ENCODE peak calls at places on chromosome 21, in four cellular contexts. M is tibial nerve, D is prostate gland, X is ovary. N is an unnamed sample.

GRCh38 chr21:28776251-28776650 is 216.4 kb downstream of the LTN1 start:
- DNase-seq in M (no peak), D (no peak), X (no peak), N (no peak)

GRCh38 chr21:16305686-16306085 is 575.9 kb downstream of the USP25 start:
- DNase-seq in M (no peak), D (no peak), X (peak), N (no peak)

GRCh38 chr21:38775733-38776132 is 30.0 kb upstream of the ETS2 start:
- DNase-seq in M (no peak), D (no peak), X (no peak), N (peak)

GRCh38 chr21:29256125-29256895 is 42.4 kb upstream of the BACH1 start:
- DNase-seq in M (no peak), D (no peak), X (no peak), N (no peak)

GRCh38 chr21:34632498-34632897 is 17.6 kb upstream of the RCAN1 start:
- DNase-seq in M (no peak), D (no peak), X (no peak), N (no peak)

GRCh38 chr21:25640671-25641292 is 1.7 kb downstream of the JAM2 start:
- DNase-seq in M (no peak), D (no peak), X (no peak), N (no peak)

GRCh38 chr21:28769683-28770082 is 223.0 kb downstream of the LTN1 start:
- DNase-seq in M (no peak), D (no peak), X (no peak), N (no peak)

GRCh38 chr21:40120944-40121575 is 253.8 kb downstream of the PCP4 start:
- DNase-seq in M (no peak), D (no peak), X (no peak), N (no peak)

GRCh38 chr21:31750843-31751242 is 18.9 kb upstream of the SCAF4 start:
- DNase-seq in M (no peak), D (no peak), X (no peak), N (no peak)

GRCh38 chr21:40752125-40752524 is 94.8 kb downstream of the DSCAM start:
- DNase-seq in M (no peak), D (no peak), X (no peak), N (no peak)

GRCh38 chr21:38950388-38951094 is 144.8 kb downstream of the ETS2 start:
- DNase-seq in M (no peak), D (peak), X (no peak), N (no peak)

GRCh38 chr21:14616303-14617039 is 70.4 kb upstream of the SAMSN1 start:
- DNase-seq in M (no peak), D (no peak), X (no peak), N (no peak)

GRCh38 chr21:39313042-39313456 is 383 bp downstream of the BRWD1 start:
- DNase-seq in M (peak), D (no peak), X (peak), N (peak)

GRCh38 chr21:34737115-34737514 is 68.3 kb downstream of the CLIC6 start:
- DNase-seq in M (no peak), D (peak), X (no peak), N (no peak)

GRCh38 chr21:21165063-21165645 is 166.9 kb downstream of the NCAM2 start:
- DNase-seq in M (peak), D (no peak), X (no peak), N (no peak)

GRCh38 chr21:38683222-38683621 is 122.5 kb upstream of the ETS2 start:
- DNase-seq in M (no peak), D (no peak), X (no peak), N (no peak)

GRCh38 chr21:21712761-21713558 is 714.8 kb downstream of the NCAM2 start:
- DNase-seq in M (no peak), D (no peak), X (no peak), N (no peak)

GRCh38 chr21:21750124-21750825 is 752.1 kb downstream of the NCAM2 start:
- DNase-seq in M (no peak), D (no peak), X (no peak), N (no peak)

GRCh38 chr21:14959343-14959742 is 105.5 kb downstream of the NRIP1 start:
- DNase-seq in M (no peak), D (no peak), X (no peak), N (no peak)

GRCh38 chr21:25396135-25396711 is 211.1 kb downstream of the MRPL39 start:
- DNase-seq in M (no peak), D (no peak), X (no peak), N (no peak)

GRCh38 chr21:28126521-28127317 is 866.0 kb downstream of the LTN1 start:
- DNase-seq in M (no peak), D (no peak), X (no peak), N (no peak)

GRCh38 chr21:29155118-29155932 is 24.9 kb downstream of the MAP3K7CL start:
- DNase-seq in M (peak), D (peak), X (peak), N (peak)

GRCh38 chr21:35476616-35477395 is 427.7 kb upstream of the RUNX1 start:
- DNase-seq in M (no peak), D (no peak), X (no peak), N (no peak)

GRCh38 chr21:17467392-17467791 is 45.5 kb upstream of the CXADR start:
- DNase-seq in M (no peak), D (no peak), X (no peak), N (no peak)

GRCh38 chr21:31064803-31065202 is 26.5 kb upstream of the KRTAP19-8 start:
- DNase-seq in M (no peak), D (no peak), X (no peak), N (no peak)

GRCh38 chr21:27269646-27270045 is 302.8 kb upstream of the ADAMTS5 start:
- DNase-seq in M (no peak), D (no peak), X (no peak), N (no peak)

GRCh38 chr21:31768720-31769119 is 36.8 kb upstream of the SCAF4 start:
- DNase-seq in M (no peak), D (no peak), X (no peak), N (no peak)

GRCh38 chr21:14707265-14708020 is 161.3 kb upstream of the SAMSN1 start:
- DNase-seq in M (no peak), D (no peak), X (no peak), N (no peak)

GRCh38 chr21:15003463-15004135 is 61.2 kb downstream of the NRIP1 start:
- DNase-seq in M (no peak), D (no peak), X (no peak), N (no peak)

GRCh38 chr21:43740497-43741156 is 21.7 kb downstream of the PDXK start:
- DNase-seq in M (peak), D (peak), X (peak), N (no peak)

GRCh38 chr21:34883501-34884271 is 165.4 kb downstream of the RUNX1 start:
- DNase-seq in M (no peak), D (no peak), X (no peak), N (no peak)

DNA sequence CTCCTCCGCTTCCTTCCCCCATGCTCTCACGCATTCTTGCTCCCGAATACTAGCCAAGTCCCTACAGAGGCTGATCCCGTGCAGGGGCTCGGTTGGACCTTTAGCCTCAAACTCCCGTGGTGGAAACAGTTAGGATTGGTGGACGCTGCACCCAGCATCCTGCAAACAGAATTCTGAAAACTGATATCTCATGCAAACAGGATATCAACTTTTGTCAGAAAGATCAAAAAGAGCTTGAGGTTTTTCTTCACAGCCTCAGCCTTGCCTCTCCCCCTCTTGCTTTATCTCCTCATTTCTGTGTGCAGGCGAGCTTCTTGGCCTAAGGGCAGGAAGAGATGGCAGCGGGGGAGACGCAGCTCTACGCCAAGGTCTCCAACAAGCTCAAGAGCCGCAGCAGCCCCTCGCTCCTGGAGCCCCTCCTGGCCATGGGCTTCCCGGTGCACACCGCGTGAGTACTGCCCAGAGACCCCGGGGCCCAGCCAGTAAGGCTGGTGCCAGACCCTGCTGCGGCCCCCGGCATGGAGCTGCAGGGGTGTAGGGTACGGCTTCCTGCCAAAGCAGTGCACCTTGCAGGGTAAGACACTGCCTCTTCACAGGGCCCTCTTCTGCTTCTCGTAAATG is at the start of gene UBASH3A:
- DNase-seq in M (no peak), D (no peak), X (no peak), N (no peak)
- TF ChIP-seq POLR2A in M (no peak), D (no peak), X (no peak), N (no peak)

GRCh38 chr21:33374080-33374873 is 28.9 kb upstream of the IFNGR2 start:
- DNase-seq in M (peak), D (peak), X (no peak), N (peak)
- TF ChIP-seq CTCF in M (peak), D (peak), X (no peak), N (no peak)

DNA sequence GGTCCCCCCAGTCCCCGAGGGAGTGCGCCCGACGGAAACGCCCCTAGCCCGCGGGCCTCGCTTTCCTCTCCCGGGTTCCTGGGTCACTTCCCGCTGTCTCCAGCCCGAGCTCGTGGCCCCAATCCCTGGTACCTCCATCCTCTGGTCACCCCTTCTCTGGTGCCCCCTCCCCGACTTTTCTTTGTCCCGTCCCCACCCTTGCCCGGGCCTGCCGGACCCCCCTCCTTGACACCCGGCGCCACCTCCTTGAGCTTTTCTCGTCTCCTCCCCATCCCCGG is 320 bp upstream of the RIPPLY3 start:
- DNase-seq in M (no peak), D (no peak), X (no peak), N (no peak)
- H3K4me3 ChIP-seq in M (peak), D (peak), X (peak), N (peak)

DNA sequence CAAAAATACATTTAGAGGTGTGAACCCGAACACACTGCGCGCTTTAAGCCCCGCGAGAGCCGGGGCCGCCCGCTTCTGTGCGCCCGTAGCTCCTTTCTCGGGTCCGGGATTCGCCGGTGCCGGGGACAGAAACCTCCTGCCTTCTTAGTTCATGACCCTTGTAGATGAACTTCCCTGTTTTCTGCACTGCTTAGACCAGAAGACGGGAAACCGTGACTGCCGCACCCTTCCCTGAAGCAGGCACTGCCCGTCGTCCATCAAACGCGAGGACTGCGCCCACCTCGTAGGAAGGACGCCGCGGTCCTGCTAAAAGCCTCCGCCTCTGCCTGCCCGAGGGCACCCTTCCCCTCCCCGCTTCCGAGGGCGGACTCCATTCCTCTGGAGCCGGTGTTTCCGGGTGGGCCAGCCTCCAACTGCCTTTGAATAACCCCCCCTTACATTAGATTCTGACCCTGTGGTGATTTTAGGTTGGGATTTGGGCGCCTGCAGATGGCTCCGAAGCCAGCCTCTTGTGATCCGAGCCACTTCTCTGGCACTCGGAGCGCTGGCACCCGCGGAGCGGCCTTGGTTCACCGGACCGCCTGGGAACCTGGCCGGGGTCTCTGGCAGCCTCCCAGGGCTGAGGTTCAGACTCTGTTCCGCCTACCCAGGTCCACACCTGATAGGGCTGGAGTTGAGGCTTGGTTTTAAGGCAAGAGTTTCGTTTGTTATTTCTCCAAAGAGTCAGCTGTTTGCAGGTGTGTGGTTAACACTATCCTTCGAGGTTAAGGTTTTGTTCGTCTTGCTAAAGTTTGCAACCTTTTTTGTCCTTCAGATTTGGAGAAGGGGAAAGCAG is 1.2 kb upstream of the PTTG1IP start:
- DNase-seq in M (peak), D (peak), X (peak), N (peak)
- TF ChIP-seq POLR2A in M (no peak), D (peak), X (no peak), N (no peak)

DNA sequence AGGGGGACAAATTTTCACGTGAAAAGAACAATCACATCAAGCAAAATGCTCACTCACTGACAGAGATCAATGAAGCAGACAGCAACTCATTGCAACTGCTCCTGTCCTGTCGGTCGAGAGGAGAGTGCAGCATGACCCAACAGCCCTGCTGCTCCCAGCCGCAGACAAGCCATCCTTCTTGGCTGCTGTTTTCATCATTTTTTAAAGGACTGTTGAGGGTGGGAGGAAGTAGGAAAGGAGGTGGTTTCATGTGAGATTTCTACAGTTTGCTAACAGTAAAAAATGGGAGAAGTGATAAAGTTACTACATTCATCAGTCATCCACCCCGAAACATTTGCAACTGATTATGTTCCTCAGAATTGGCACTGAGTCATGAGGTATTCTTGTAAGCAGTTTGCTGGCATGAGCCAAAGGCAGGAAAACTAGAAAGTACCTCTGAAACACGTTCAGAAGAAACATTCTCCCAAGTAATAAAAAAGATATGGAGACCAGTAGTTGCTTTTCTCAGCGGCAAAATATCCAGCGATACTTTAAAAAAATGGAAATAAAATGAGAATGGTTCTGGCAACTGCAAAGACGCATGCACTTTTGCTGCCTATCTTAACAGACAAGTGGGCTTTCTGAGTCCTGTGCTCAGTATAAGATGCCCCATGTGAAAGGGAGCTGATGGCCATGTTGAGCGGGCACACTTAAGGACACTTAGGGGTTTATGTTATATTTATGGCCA is 72.0 kb upstream of the CLDN14 start:
- DNase-seq in M (no peak), D (no peak), X (no peak), N (no peak)
- TF ChIP-seq CTCF in M (no peak), D (no peak), X (no peak), N (no peak)

GRCh38 chr21:19853061-19853460 is 1145.1 kb upstream of the NCAM2 start:
- DNase-seq in M (no peak), D (no peak), X (no peak), N (no peak)

GRCh38 chr21:19855522-19855921 is 1142.7 kb upstream of the NCAM2 start:
- DNase-seq in M (no peak), D (no peak), X (no peak), N (no peak)

GRCh38 chr21:19850157-19850556 is 1148.1 kb upstream of the NCAM2 start:
- DNase-seq in M (no peak), D (no peak), X (no peak), N (no peak)

GRCh38 chr21:19853709-19854575 is 1144.3 kb upstream of the NCAM2 start:
- DNase-seq in M (no peak), D (no peak), X (no peak), N (no peak)
- H3K4me3 ChIP-seq in M (no peak), D (no peak), X (no peak), N (no peak)

DNA sequence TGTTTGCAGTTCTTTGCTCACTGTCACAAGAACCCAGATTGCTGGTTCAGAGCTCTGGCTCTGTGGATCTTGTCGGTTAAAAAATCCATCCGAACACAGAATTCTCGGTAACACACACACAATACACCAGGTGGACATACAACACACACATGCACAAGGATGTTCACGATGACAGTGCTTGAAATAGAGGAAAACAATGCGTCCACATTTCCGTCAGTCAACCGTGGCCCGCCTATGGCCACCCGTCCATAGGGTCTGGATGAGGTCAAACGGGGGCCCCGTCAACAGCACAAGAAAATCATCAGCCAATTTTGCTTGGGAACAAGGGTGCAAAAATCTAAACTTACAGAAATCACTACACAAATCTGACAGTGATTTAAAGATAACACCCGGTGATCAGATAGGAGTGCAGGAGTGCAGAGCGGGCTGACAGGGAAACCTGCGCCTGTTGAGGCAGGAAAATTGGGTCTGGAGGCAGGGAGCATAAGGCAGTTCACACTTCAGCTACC is 50.4 kb upstream of the SLC19A1 start:
- DNase-seq in M (no peak), D (no peak), X (no peak), N (no peak)
- TF ChIP-seq POLR2A in M (no peak), D (no peak), X (no peak), N (no peak)

N was measured in lower leg skin.